ENCODE peak calls at places on chromosomes 13 and 19, in four cellular contexts. X is dorsolateral prefrontal cortex, C is keratinocyte, Y is cardiac muscle cell. D is an unnamed sample.

GRCh38 chr13:78298657-78299056 is 304.7 kb downstream of the POU4F1 start:
- DNase-seq in C (no peak), X (no peak), Y (no peak), D (no peak)

GRCh38 chr19:45469835-45470146 is 2.0 kb downstream of the FOSB start:
- DNase-seq in C (no peak), Y (no peak), X (no peak), D (no peak)

GRCh38 chr13:113078895-113079720 is 26.5 kb upstream of the F7 start:
- DNase-seq in Y (no peak), C (no peak), X (peak; percentile 83), D (no peak)

GRCh38 chr19:52138614-52139290 is 986 bp downstream of the ZNF616 start:
- DNase-seq in X (no peak), Y (peak; percentile 29), C (no peak), D (peak; percentile 85)

GRCh38 chr13:20528451-20528850 is 2.8 kb upstream of the CRYL1 start:
- DNase-seq in X (no peak), Y (no peak), C (no peak), D (no peak)

GRCh38 chr19:33280351-33280921 is 21.9 kb downstream of the CEBPA start:
- DNase-seq in X (no peak), Y (no peak), C (no peak), D (no peak)

GRCh38 chr19:29329460-29330134 is 116.6 kb upstream of the UQCRFS1 start:
- DNase-seq in Y (peak; percentile 2), C (no peak), X (no peak), D (peak; percentile 93)

GRCh38 chr19:14381689-14382474 is 638 bp downstream of the ADGRE5 start:
- DNase-seq in Y (peak; percentile 53), X (no peak), C (no peak), D (no peak)

GRCh38 chr19:51246153-51246552 is 4.7 kb upstream of the SIGLECL1 start:
- DNase-seq in C (no peak), X (no peak), Y (peak; percentile 41), D (no peak)

GRCh38 chr13:63864171-63864902 is 2448.7 kb upstream of the PCDH20 start:
- DNase-seq in Y (peak; percentile 2), C (no peak), X (no peak), D (no peak)

GRCh38 chr19:33863436-33863835 is 66.8 kb downstream of the KCTD15 start:
- DNase-seq in Y (no peak), X (no peak), C (no peak), D (no peak)

GRCh38 chr19:7605490-7606222 is 10.0 kb downstream of the CAMSAP3 start:
- DNase-seq in Y (peak; percentile 38), C (no peak), X (no peak), D (peak; percentile 88)

GRCh38 chr13:86464193-86464592 is 665.0 kb upstream of the SLITRK6 start:
- DNase-seq in X (no peak), Y (no peak), C (no peak), D (no peak)

GRCh38 chr13:35987572-35988513 is 143.3 kb downstream of the DCLK1 start:
- DNase-seq in X (no peak), Y (no peak), C (no peak), D (peak; percentile 51)

GRCh38 chr13:43785681-43786471 is 896 bp downstream of the ENOX1 start:
- DNase-seq in X (peak; percentile 92), Y (peak; percentile 82), C (no peak), D (peak; percentile 88)

GRCh38 chr19:28680091-28680490 is 532.9 kb downstream of the UQCRFS1 start:
- DNase-seq in Y (no peak), X (no peak), C (no peak), D (no peak)

GRCh38 chr19:15316498-15316897 is 15.8 kb downstream of the BRD4 start:
- DNase-seq in X (no peak), Y (no peak), C (no peak), D (no peak)

GRCh38 chr19:19418548-19419260 is 13.2 kb downstream of the GATAD2A start:
- DNase-seq in C (no peak), X (no peak), Y (no peak), D (no peak)

GRCh38 chr13:51978836-51979556 is 32.3 kb downstream of the ATP7B start:
- DNase-seq in X (no peak), Y (peak; percentile 23), C (no peak), D (no peak)

GRCh38 chr13:66139250-66139649 is 1090.9 kb downstream of the PCDH9 start:
- DNase-seq in Y (no peak), X (no peak), C (no peak), D (no peak)

GRCh38 chr19:13610042-13610691 is 103.9 kb upstream of the CACNA1A start:
- DNase-seq in Y (no peak), C (no peak), X (no peak), D (peak; percentile 67)

GRCh38 chr19:51136333-51136732 is 5.8 kb upstream of the SIGLEC7 start:
- DNase-seq in C (no peak), X (no peak), Y (no peak), D (peak; percentile 35)

GRCh38 chr13:43572601-43573360 is 214.0 kb downstream of the ENOX1 start:
- DNase-seq in X (no peak), Y (no peak), C (peak; percentile 45), D (no peak)

GRCh38 chr13:44397766-44398223 is 24.2 kb downstream of the SERP2 start:
- DNase-seq in C (no peak), Y (peak; percentile 69), X (no peak), D (no peak)

GRCh38 chr19:2477141-2477710 is 1.3 kb downstream of the GADD45B start:
- DNase-seq in Y (peak; percentile 34), C (no peak), X (no peak), D (peak; percentile 70)

GRCh38 chr19:48147597-48148175 is 22.5 kb downstream of the LIG1 start:
- DNase-seq in C (no peak), X (no peak), Y (no peak), D (peak; percentile 24)

DNA sequence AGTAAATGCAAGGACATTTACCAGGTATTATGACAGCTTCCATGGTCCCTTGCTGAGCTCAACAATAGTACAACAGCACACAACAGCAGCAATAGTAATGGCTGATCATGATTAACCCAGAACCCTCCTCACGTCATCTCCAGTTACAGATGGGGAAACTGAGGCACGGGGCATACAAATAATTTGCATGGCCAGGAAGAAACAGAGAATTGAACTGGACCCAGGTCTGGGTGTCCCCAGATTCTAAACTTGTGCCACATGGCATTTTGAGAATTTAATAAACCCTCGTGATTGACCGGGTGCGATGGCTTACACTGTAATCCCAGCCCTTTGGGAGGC is 7.2 kb downstream of the MAST3 start:
- DNase-seq in C (no peak), X (no peak), Y (no peak), D (no peak)
- H3K27ac ChIP-seq in C (no peak overlapping the region), X (peak overlapping the region; percentile 64), Y (peak overlapping the region; percentile 41), D (no peak overlapping the region)

DNA sequence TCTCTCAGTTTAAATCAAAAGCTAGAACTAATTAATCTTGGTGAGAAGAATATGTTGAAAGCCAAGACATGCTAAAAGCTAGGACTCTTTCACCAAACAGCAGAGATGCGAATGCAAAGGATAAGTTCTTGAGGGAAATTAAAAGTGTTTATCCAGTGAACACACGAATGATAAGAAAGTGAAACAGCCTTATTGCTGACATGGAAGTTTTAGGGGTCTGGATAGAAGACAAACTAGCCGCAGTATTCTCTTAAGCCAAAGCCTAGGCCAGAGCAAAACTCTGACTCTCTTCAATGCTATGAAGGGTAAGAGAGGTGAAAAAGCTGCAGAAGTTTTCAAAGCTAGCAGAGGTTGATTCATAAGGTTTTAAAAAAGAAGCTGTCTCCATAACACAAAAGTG is 103.0 kb downstream of the UFM1 start:
- DNase-seq in C (no peak), Y (no peak), X (no peak), D (no peak)
- H3K27ac ChIP-seq in C (no peak overlapping the region), Y (no peak overlapping the region), X (no peak overlapping the region), D (no peak overlapping the region)

DNA sequence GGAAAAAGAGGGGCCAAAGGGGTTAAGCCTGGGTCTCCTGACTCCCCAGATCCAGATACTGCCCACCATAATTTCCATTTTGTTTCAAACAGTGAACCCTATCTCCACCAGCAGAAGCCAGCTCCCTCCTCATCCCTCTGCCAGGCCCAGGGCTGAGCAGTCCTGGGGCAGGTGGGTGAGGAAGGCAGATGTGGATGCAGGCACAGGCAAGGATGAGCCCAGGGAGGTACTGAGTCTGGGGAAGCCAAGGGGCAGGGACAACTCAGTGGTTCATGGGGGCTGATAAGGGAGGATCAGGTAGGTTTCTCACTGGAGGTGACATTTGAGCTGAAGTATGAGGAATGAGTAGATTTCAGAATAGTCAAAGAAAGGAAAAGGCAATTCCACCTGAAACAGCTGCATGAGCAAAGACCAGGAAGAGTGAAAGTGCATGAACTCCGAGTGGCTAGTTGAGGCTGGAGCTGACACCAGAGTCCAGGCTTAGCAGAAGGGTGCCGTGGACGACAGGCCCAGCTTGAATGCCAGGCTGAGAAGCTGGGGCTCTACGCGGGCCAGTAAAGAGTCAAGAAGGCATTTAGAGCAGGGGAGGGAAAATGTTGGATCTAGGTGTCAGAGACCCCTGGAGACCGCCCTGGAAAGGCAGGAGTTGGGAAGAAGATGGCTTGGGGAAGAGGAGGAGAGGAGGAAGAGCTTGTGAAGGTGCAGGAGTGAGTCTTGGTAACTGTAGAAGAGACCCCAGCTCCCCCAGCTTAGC is 10.3 kb downstream of the CIC start:
- DNase-seq in X (peak; percentile 41), C (no peak), Y (no peak), D (no peak)
- H3K27ac ChIP-seq in X (peak overlapping the region; percentile 98), C (peak overlapping the region; percentile 72), Y (peak overlapping the region; percentile 81), D (peak overlapping the region; percentile 19)

GRCh38 chr19:1412995-1413889 is 5.9 kb downstream of the DAZAP1 start:
- DNase-seq in C (no peak), X (no peak), Y (no peak), D (no peak)

GRCh38 chr19:1410789-1411188 is 3.4 kb downstream of the DAZAP1 start:
- DNase-seq in X (no peak), C (no peak), Y (no peak), D (no peak)

GRCh38 chr19:1412323-1412923 is 5.0 kb downstream of the DAZAP1 start:
- DNase-seq in C (no peak), X (no peak), Y (no peak), D (no peak)

GRCh38 chr19:1410136-1410786 is 2.9 kb downstream of the DAZAP1 start:
- DNase-seq in X (no peak), C (no peak), Y (peak; percentile 44), D (no peak)

DNA sequence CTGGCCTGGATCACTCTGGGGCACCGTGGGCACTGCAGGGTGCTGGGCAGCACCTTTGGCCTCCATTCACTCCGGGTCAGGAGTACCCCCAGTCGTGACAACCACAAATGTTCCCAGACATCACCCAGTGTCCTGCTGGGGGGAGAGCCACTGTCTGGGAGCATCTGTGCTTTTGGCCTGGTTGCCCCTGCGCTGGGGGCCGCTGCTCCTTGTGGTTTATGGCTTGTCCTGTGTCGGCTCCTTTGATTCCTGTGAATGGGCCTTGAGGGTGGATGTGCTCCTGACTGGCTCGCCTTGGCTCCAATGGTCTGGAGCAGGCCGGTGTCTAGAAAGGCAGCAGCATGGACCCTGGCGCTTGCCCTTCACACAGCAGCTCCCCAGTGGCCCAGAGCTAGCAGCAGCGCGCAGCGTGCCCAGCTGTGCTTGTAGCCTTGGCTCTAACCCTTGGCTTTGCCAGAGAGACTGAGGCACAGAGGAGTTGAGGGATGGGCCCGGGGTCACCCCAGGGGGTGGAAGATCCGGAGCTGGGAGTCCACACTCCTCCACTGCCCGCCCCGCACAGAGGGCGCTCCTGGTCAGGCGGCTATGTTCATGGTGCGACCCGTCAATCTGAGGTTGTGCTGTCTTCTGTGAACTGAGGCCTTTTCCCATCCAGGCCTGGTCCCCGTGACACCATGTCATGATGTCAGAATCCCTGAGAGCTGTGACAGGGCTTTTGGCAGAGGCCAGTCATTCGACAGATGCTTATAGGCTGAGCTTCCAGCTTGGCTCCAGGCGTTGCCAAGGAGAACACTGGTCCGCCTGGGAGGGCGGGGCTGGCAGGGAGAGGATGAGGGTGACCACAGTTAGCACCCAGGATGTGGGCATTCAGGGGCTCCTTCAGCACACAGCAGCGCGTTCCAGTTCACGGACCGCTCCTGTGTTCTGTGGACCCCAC is 4.1 kb downstream of the DAZAP1 start:
- DNase-seq in X (peak; percentile 96), C (no peak), Y (peak; percentile 31), D (no peak)
- H3K27ac ChIP-seq in X (peak overlapping the region; percentile 85), C (no peak overlapping the region), Y (peak overlapping the region; percentile 50), D (peak overlapping the region; percentile 22)